ENCODE peak calls at places on chromosomes 16 and 17, in four cellular contexts. N, A, U and L are unnamed samples.

GRCh38 chr16:12182202-12182601 is 205.7 kb downstream of the SNX29 start:
- DNase-seq in A (no peak), N (no peak), U (no peak), L (no peak)

GRCh38 chr17:79033046-79033616 is 9.2 kb downstream of the C1QTNF1 start:
- DNase-seq in N (no peak), A (no peak), U (no peak), L (no peak)

GRCh38 chr17:34252138-34252889 is 2.8 kb upstream of the CCL2 start:
- DNase-seq in U (no peak), A (peak), N (peak), L (no peak)

GRCh38 chr17:41967141-41967920 is 736 bp downstream of the CNP start:
- DNase-seq in A (peak), U (no peak), N (peak), L (peak)

GRCh38 chr17:80104321-80104955 is 3.1 kb downstream of the GAA start:
- DNase-seq in U (no peak), A (no peak), N (no peak), L (no peak)

GRCh38 chr16:52773026-52773425 is 226.1 kb upstream of the TOX3 start:
- DNase-seq in N (no peak), A (no peak), U (no peak), L (no peak)

GRCh38 chr17:28841901-28842281 is 699 bp downstream of the FAM222B start:
- DNase-seq in A (no peak), U (peak), N (no peak), L (peak)

GRCh38 chr16:70767377-70768204 is 33.4 kb downstream of the VAC14 start:
- DNase-seq in U (no peak), A (no peak), N (no peak), L (no peak)

GRCh38 chr16:87897563-87898505 is 28.5 kb upstream of the SLC7A5 start:
- DNase-seq in A (no peak), U (no peak), N (no peak), L (no peak)

GRCh38 chr16:52238710-52239109 is 308.2 kb downstream of the TOX3 start:
- DNase-seq in A (no peak), N (no peak), U (no peak), L (no peak)

GRCh38 chr17:65198653-65199382 is 61.6 kb downstream of the RGS9 start:
- DNase-seq in A (peak), N (peak), U (peak), L (peak)

GRCh38 chr16:81137012-81137335 is 40.8 kb upstream of the GCSH start:
- DNase-seq in U (no peak), A (no peak), N (no peak), L (no peak)

GRCh38 chr16:261031-261691 is 14.6 kb downstream of the RGS11 start:
- DNase-seq in A (no peak), N (no peak), U (no peak), L (no peak)

GRCh38 chr17:12789075-12789975 is at the start of gene ARHGAP44:
- DNase-seq in N (peak), A (peak), U (peak), L (peak)

GRCh38 chr17:15143524-15143923 is 121.6 kb downstream of the PMP22 start:
- DNase-seq in U (no peak), A (no peak), N (no peak), L (no peak)

GRCh38 chr16:57892447-57893096 is 78.4 kb downstream of the CNGB1 start:
- DNase-seq in A (no peak), N (no peak), U (no peak), L (no peak)